ENCODE peak calls at places on chromosomes 11 and 22, in four cellular contexts. S is GM12892, X is transverse colon, L is ascending aorta. J is an unnamed sample.

GRCh38 chr22:43844560-43845545 is 17.5 kb downstream of the SULT4A1 start:
- DNase-seq in X (no peak), S (no peak), L (no peak), J (no peak)

GRCh38 chr11:131460931-131461330 is 90.5 kb downstream of the NTM start:
- DNase-seq in X (no peak), S (no peak), L (no peak), J (no peak)

GRCh38 chr22:27681037-27681436 is 120.5 kb downstream of the MN1 start:
- DNase-seq in L (no peak), S (no peak), X (no peak), J (no peak)

GRCh38 chr22:45703758-45704157 is 32.1 kb downstream of the ATXN10 start:
- DNase-seq in L (no peak), X (no peak), S (no peak), J (no peak)

GRCh38 chr22:21641417-21641794 is 696 bp upstream of the SDF2L1 start:
- DNase-seq in X (peak), S (no peak), L (peak), J (peak)

GRCh38 chr22:23098230-23098705 is 27.9 kb downstream of the GNAZ start:
- DNase-seq in S (no peak), L (no peak), X (no peak), J (no peak)

GRCh38 chr22:43293661-43294392 is 49.3 kb downstream of the SCUBE1 start:
- DNase-seq in X (peak), L (no peak), S (no peak), J (peak)

GRCh38 chr11:33941637-33942160 is 49.8 kb upstream of the LMO2 start:
- DNase-seq in X (no peak), L (peak), S (peak), J (no peak)

GRCh38 chr11:30585067-30585891 is 874 bp downstream of the MPPED2 start:
- DNase-seq in X (no peak), L (peak), S (peak), J (no peak)

GRCh38 chr11:100824041-100824440 is 137.0 kb downstream of the ARHGAP42 start:
- DNase-seq in X (no peak), S (no peak), L (no peak), J (no peak)

GRCh38 chr11:122102426-122102825 is 13.6 kb downstream of the BLID start:
- DNase-seq in S (no peak), X (no peak), L (no peak), J (no peak)

GRCh38 chr11:69166186-69167115 is 10.7 kb downstream of the SMIM38 start:
- DNase-seq in X (no peak), S (peak), L (peak), J (no peak)

GRCh38 chr11:35111171-35112055 is 27.6 kb upstream of the CD44 start:
- DNase-seq in X (peak), S (no peak), L (no peak), J (peak)

J was measured in small intestine.